ENCODE peak calls at places on chromosome 4, in nine cellular contexts. One of them, this sample, is unnamed.

GRCh38 chr4:8830056-8830455 is 41.6 kb downstream of the HMX1 start:
- DNase-seq in NCI-H774: no peak
- DNase-seq in foreskin fibroblast: no peak
- DNase-seq in HFF-Myc: no peak
- DNase-seq in T1000: no peak
- DNase-seq in AG20443: no peak
- DNase-seq in progenitor cell of endocrine pancreas: peak
- DNase-seq in kidney: peak
- DNase-seq in GM23248: no peak
- DNase-seq in this sample: no peak

GRCh38 chr4:145351922-145352321 is 129.7 kb upstream of the SMAD1 start:
- DNase-seq in NCI-H774: no peak
- DNase-seq in foreskin fibroblast: no peak
- DNase-seq in HFF-Myc: no peak
- DNase-seq in T1000: no peak
- DNase-seq in AG20443: no peak
- DNase-seq in progenitor cell of endocrine pancreas: no peak
- DNase-seq in kidney: no peak
- DNase-seq in GM23248: no peak
- DNase-seq in this sample: no peak

GRCh38 chr4:153655928-153656327 is 28.2 kb upstream of the TLR2 start:
- DNase-seq in NCI-H774: no peak
- DNase-seq in foreskin fibroblast: no peak
- DNase-seq in HFF-Myc: no peak
- DNase-seq in T1000: no peak
- DNase-seq in AG20443: no peak
- DNase-seq in progenitor cell of endocrine pancreas: no peak
- DNase-seq in kidney: no peak
- DNase-seq in GM23248: no peak
- DNase-seq in this sample: no peak

GRCh38 chr4:112938461-112939058 is 110.9 kb upstream of the ANK2 start:
- DNase-seq in NCI-H774: no peak
- DNase-seq in foreskin fibroblast: peak
- DNase-seq in HFF-Myc: peak
- DNase-seq in T1000: no peak
- DNase-seq in AG20443: peak
- DNase-seq in progenitor cell of endocrine pancreas: no peak
- DNase-seq in kidney: no peak
- DNase-seq in GM23248: peak
- DNase-seq in this sample: peak

GRCh38 chr4:30945586-30945985 is 225.4 kb downstream of the PCDH7 start:
- DNase-seq in NCI-H774: no peak
- DNase-seq in foreskin fibroblast: no peak
- DNase-seq in HFF-Myc: no peak
- DNase-seq in T1000: no peak
- DNase-seq in AG20443: no peak
- DNase-seq in progenitor cell of endocrine pancreas: no peak
- DNase-seq in kidney: no peak
- DNase-seq in GM23248: no peak
- DNase-seq in this sample: no peak

GRCh38 chr4:120691536-120691935 is 231.0 kb downstream of the PRDM5 start:
- DNase-seq in NCI-H774: no peak
- DNase-seq in foreskin fibroblast: no peak
- DNase-seq in HFF-Myc: no peak
- DNase-seq in T1000: no peak
- DNase-seq in AG20443: no peak
- DNase-seq in progenitor cell of endocrine pancreas: no peak
- DNase-seq in kidney: no peak
- DNase-seq in GM23248: peak
- DNase-seq in this sample: no peak

GRCh38 chr4:86496094-86497060 is 97.7 kb upstream of the PTPN13 start:
- DNase-seq in NCI-H774: no peak
- DNase-seq in foreskin fibroblast: peak
- DNase-seq in HFF-Myc: no peak
- DNase-seq in T1000: no peak
- DNase-seq in AG20443: peak
- DNase-seq in progenitor cell of endocrine pancreas: no peak
- DNase-seq in kidney: no peak
- DNase-seq in GM23248: peak
- DNase-seq in this sample: peak

GRCh38 chr4:157804169-157804543 is 368.7 kb downstream of the GASK1B start:
- DNase-seq in NCI-H774: no peak
- DNase-seq in foreskin fibroblast: no peak
- DNase-seq in HFF-Myc: no peak
- DNase-seq in T1000: no peak
- DNase-seq in AG20443: no peak
- DNase-seq in progenitor cell of endocrine pancreas: no peak
- DNase-seq in kidney: no peak
- DNase-seq in GM23248: no peak
- DNase-seq in this sample: no peak

GRCh38 chr4:15654556-15655222 is 468 bp downstream of the FBXL5 start:
- DNase-seq in NCI-H774: no peak
- DNase-seq in foreskin fibroblast: peak
- DNase-seq in HFF-Myc: no peak
- DNase-seq in T1000: peak
- DNase-seq in AG20443: peak
- DNase-seq in progenitor cell of endocrine pancreas: peak
- DNase-seq in kidney: peak
- DNase-seq in GM23248: peak
- DNase-seq in this sample: no peak

GRCh38 chr4:128525939-128526630 is 238.5 kb upstream of the PGRMC2 start:
- DNase-seq in NCI-H774: no peak
- DNase-seq in foreskin fibroblast: no peak
- DNase-seq in HFF-Myc: no peak
- DNase-seq in T1000: no peak
- DNase-seq in AG20443: no peak
- DNase-seq in progenitor cell of endocrine pancreas: no peak
- DNase-seq in kidney: no peak
- DNase-seq in GM23248: peak
- DNase-seq in this sample: no peak

GRCh38 chr4:86357608-86358007 is 2.2 kb downstream of the MAPK10 start:
- DNase-seq in NCI-H774: no peak
- DNase-seq in foreskin fibroblast: no peak
- DNase-seq in HFF-Myc: no peak
- DNase-seq in T1000: no peak
- DNase-seq in AG20443: no peak
- DNase-seq in progenitor cell of endocrine pancreas: no peak
- DNase-seq in kidney: no peak
- DNase-seq in GM23248: no peak
- DNase-seq in this sample: no peak

GRCh38 chr4:113756005-113756410 is 5.5 kb downstream of the CAMK2D start:
- DNase-seq in NCI-H774: no peak
- DNase-seq in foreskin fibroblast: peak
- DNase-seq in HFF-Myc: peak
- DNase-seq in T1000: no peak
- DNase-seq in AG20443: no peak
- DNase-seq in progenitor cell of endocrine pancreas: no peak
- DNase-seq in kidney: no peak
- DNase-seq in GM23248: peak
- DNase-seq in this sample: peak

GRCh38 chr4:150579591-150580234 is 2.2 kb upstream of the MAB21L2 start:
- DNase-seq in NCI-H774: no peak
- DNase-seq in foreskin fibroblast: peak
- DNase-seq in HFF-Myc: no peak
- DNase-seq in T1000: no peak
- DNase-seq in AG20443: peak
- DNase-seq in progenitor cell of endocrine pancreas: no peak
- DNase-seq in kidney: peak
- DNase-seq in GM23248: peak
- DNase-seq in this sample: no peak

GRCh38 chr4:106344324-106344970 is 24.1 kb downstream of the GIMD1 start:
- DNase-seq in NCI-H774: no peak
- DNase-seq in foreskin fibroblast: no peak
- DNase-seq in HFF-Myc: no peak
- DNase-seq in T1000: no peak
- DNase-seq in AG20443: peak
- DNase-seq in progenitor cell of endocrine pancreas: no peak
- DNase-seq in kidney: no peak
- DNase-seq in GM23248: peak
- DNase-seq in this sample: peak

GRCh38 chr4:149555146-149555545 is 260.5 kb downstream of the IQCM start:
- DNase-seq in NCI-H774: no peak
- DNase-seq in foreskin fibroblast: no peak
- DNase-seq in HFF-Myc: no peak
- DNase-seq in T1000: no peak
- DNase-seq in AG20443: no peak
- DNase-seq in progenitor cell of endocrine pancreas: no peak
- DNase-seq in kidney: no peak
- DNase-seq in GM23248: no peak
- DNase-seq in this sample: no peak

GRCh38 chr4:1395941-1396805 is 10.1 kb downstream of the NKX1-1 start:
- DNase-seq in NCI-H774: no peak
- DNase-seq in foreskin fibroblast: no peak
- DNase-seq in HFF-Myc: no peak
- DNase-seq in T1000: no peak
- DNase-seq in AG20443: no peak
- DNase-seq in progenitor cell of endocrine pancreas: no peak
- DNase-seq in kidney: peak
- DNase-seq in GM23248: no peak
- DNase-seq in this sample: no peak

GRCh38 chr4:17787315-17787714 is 5.9 kb upstream of the FAM184B start:
- DNase-seq in NCI-H774: no peak
- DNase-seq in foreskin fibroblast: no peak
- DNase-seq in HFF-Myc: no peak
- DNase-seq in T1000: no peak
- DNase-seq in AG20443: no peak
- DNase-seq in progenitor cell of endocrine pancreas: no peak
- DNase-seq in kidney: no peak
- DNase-seq in GM23248: peak
- DNase-seq in this sample: no peak

GRCh38 chr4:16122225-16122624 is 38.4 kb upstream of the PROM1 start:
- DNase-seq in NCI-H774: no peak
- DNase-seq in foreskin fibroblast: no peak
- DNase-seq in HFF-Myc: no peak
- DNase-seq in T1000: no peak
- DNase-seq in AG20443: no peak
- DNase-seq in progenitor cell of endocrine pancreas: no peak
- DNase-seq in kidney: no peak
- DNase-seq in GM23248: no peak
- DNase-seq in this sample: no peak

GRCh38 chr4:109294006-109294405 is 8.5 kb downstream of the COL25A1 start:
- DNase-seq in NCI-H774: no peak
- DNase-seq in foreskin fibroblast: no peak
- DNase-seq in HFF-Myc: no peak
- DNase-seq in T1000: no peak
- DNase-seq in AG20443: no peak
- DNase-seq in progenitor cell of endocrine pancreas: no peak
- DNase-seq in kidney: no peak
- DNase-seq in GM23248: peak
- DNase-seq in this sample: no peak

GRCh38 chr4:184292877-184293276 is 75.2 kb upstream of the ENPP6 start:
- DNase-seq in NCI-H774: no peak
- DNase-seq in foreskin fibroblast: no peak
- DNase-seq in HFF-Myc: no peak
- DNase-seq in T1000: no peak
- DNase-seq in AG20443: no peak
- DNase-seq in progenitor cell of endocrine pancreas: no peak
- DNase-seq in kidney: no peak
- DNase-seq in GM23248: no peak
- DNase-seq in this sample: no peak

GRCh38 chr4:37760840-37761239 is 65.6 kb upstream of the PGM2 start:
- DNase-seq in NCI-H774: no peak
- DNase-seq in foreskin fibroblast: no peak
- DNase-seq in HFF-Myc: no peak
- DNase-seq in T1000: no peak
- DNase-seq in AG20443: no peak
- DNase-seq in progenitor cell of endocrine pancreas: no peak
- DNase-seq in kidney: no peak
- DNase-seq in GM23248: no peak
- DNase-seq in this sample: no peak

GRCh38 chr4:177671387-177671786 is 229.2 kb upstream of the AGA start:
- DNase-seq in NCI-H774: no peak
- DNase-seq in foreskin fibroblast: no peak
- DNase-seq in HFF-Myc: no peak
- DNase-seq in T1000: no peak
- DNase-seq in AG20443: no peak
- DNase-seq in progenitor cell of endocrine pancreas: no peak
- DNase-seq in kidney: no peak
- DNase-seq in GM23248: no peak
- DNase-seq in this sample: no peak

GRCh38 chr4:85370400-85371032 is 104.4 kb upstream of the ARHGAP24 start:
- DNase-seq in NCI-H774: no peak
- DNase-seq in foreskin fibroblast: peak
- DNase-seq in HFF-Myc: peak
- DNase-seq in T1000: peak
- DNase-seq in AG20443: peak
- DNase-seq in progenitor cell of endocrine pancreas: peak
- DNase-seq in kidney: no peak
- DNase-seq in GM23248: peak
- DNase-seq in this sample: peak

GRCh38 chr4:185825737-185826136 is 13.7 kb upstream of the SORBS2 start:
- DNase-seq in NCI-H774: no peak
- DNase-seq in foreskin fibroblast: no peak
- DNase-seq in HFF-Myc: no peak
- DNase-seq in T1000: no peak
- DNase-seq in AG20443: no peak
- DNase-seq in progenitor cell of endocrine pancreas: no peak
- DNase-seq in kidney: no peak
- DNase-seq in GM23248: no peak
- DNase-seq in this sample: no peak

GRCh38 chr4:7187691-7188090 is 4.6 kb upstream of the SORCS2 start:
- DNase-seq in NCI-H774: no peak
- DNase-seq in foreskin fibroblast: no peak
- DNase-seq in HFF-Myc: no peak
- DNase-seq in T1000: no peak
- DNase-seq in AG20443: no peak
- DNase-seq in progenitor cell of endocrine pancreas: no peak
- DNase-seq in kidney: peak
- DNase-seq in GM23248: no peak
- DNase-seq in this sample: no peak

GRCh38 chr4:69858683-69859082 is 1.3 kb downstream of the SULT1E1 start:
- DNase-seq in NCI-H774: peak
- DNase-seq in foreskin fibroblast: no peak
- DNase-seq in HFF-Myc: no peak
- DNase-seq in T1000: no peak
- DNase-seq in AG20443: no peak
- DNase-seq in progenitor cell of endocrine pancreas: no peak
- DNase-seq in kidney: no peak
- DNase-seq in GM23248: no peak
- DNase-seq in this sample: peak

GRCh38 chr4:108903464-108904221 is 140.8 kb upstream of the ETNPPL start:
- DNase-seq in NCI-H774: no peak
- DNase-seq in foreskin fibroblast: no peak
- DNase-seq in HFF-Myc: no peak
- DNase-seq in T1000: no peak
- DNase-seq in AG20443: no peak
- DNase-seq in progenitor cell of endocrine pancreas: no peak
- DNase-seq in kidney: no peak
- DNase-seq in GM23248: no peak
- DNase-seq in this sample: no peak

GRCh38 chr4:121189811-121190210 is 25.7 kb upstream of the TNIP3 start:
- DNase-seq in NCI-H774: no peak
- DNase-seq in foreskin fibroblast: no peak
- DNase-seq in HFF-Myc: no peak
- DNase-seq in T1000: no peak
- DNase-seq in AG20443: no peak
- DNase-seq in progenitor cell of endocrine pancreas: no peak
- DNase-seq in kidney: no peak
- DNase-seq in GM23248: no peak
- DNase-seq in this sample: no peak

GRCh38 chr4:169619518-169619957 is 840 bp upstream of the CLCN3 start:
- DNase-seq in NCI-H774: no peak
- DNase-seq in foreskin fibroblast: peak
- DNase-seq in HFF-Myc: no peak
- DNase-seq in T1000: no peak
- DNase-seq in AG20443: peak
- DNase-seq in progenitor cell of endocrine pancreas: peak
- DNase-seq in kidney: no peak
- DNase-seq in GM23248: peak
- DNase-seq in this sample: no peak

GRCh38 chr4:30832652-30833051 is 112.5 kb downstream of the PCDH7 start:
- DNase-seq in NCI-H774: no peak
- DNase-seq in foreskin fibroblast: no peak
- DNase-seq in HFF-Myc: no peak
- DNase-seq in T1000: no peak
- DNase-seq in AG20443: no peak
- DNase-seq in progenitor cell of endocrine pancreas: no peak
- DNase-seq in kidney: no peak
- DNase-seq in GM23248: no peak
- DNase-seq in this sample: no peak

GRCh38 chr4:156516698-156517097 is 454.9 kb downstream of the PDGFC start:
- DNase-seq in NCI-H774: no peak
- DNase-seq in foreskin fibroblast: no peak
- DNase-seq in HFF-Myc: no peak
- DNase-seq in T1000: no peak
- DNase-seq in AG20443: no peak
- DNase-seq in progenitor cell of endocrine pancreas: no peak
- DNase-seq in kidney: no peak
- DNase-seq in GM23248: no peak
- DNase-seq in this sample: no peak